ENCODE peak calls at places on chromosomes 12 and 14, in seven cellular contexts. U, X, A, O, B, Q and V are unnamed samples.

GRCh38 chr14:84006643-84007137 is 1523.3 kb upstream of the FLRT2 start:
- DNase-seq in U (no peak), X (no peak), A (no peak), O (peak), B (no peak), Q (peak), V (no peak)

GRCh38 chr14:60327447-60328331 is 78.7 kb downstream of the PPM1A start:
- DNase-seq in U (no peak), X (peak), A (no peak), O (peak), B (peak), Q (peak), V (no peak)

GRCh38 chr14:98957211-98958047 is 314.6 kb downstream of the BCL11B start:
- DNase-seq in U (no peak), X (peak), A (peak), O (no peak), B (peak), Q (peak), V (no peak)

GRCh38 chr14:91796622-91797347 is 64.9 kb upstream of the CATSPERB start:
- DNase-seq in U (no peak), X (no peak), A (no peak), O (no peak), B (peak), Q (no peak), V (no peak)

GRCh38 chr12:46177842-46178608 is 90.8 kb downstream of the SLC38A1 start:
- DNase-seq in U (no peak), X (no peak), A (no peak), O (no peak), B (no peak), Q (no peak), V (no peak)

GRCh38 chr12:31715283-31715825 is 13.5 kb downstream of the AMN1 start:
- DNase-seq in U (no peak), X (no peak), A (no peak), O (no peak), B (no peak), Q (peak), V (no peak)

GRCh38 chr12:24821691-24822090 is 127.2 kb downstream of the BCAT1 start:
- DNase-seq in U (no peak), X (no peak), A (no peak), O (no peak), B (peak), Q (peak), V (no peak)

GRCh38 chr14:102900631-102901571 is 21.6 kb upstream of the AMN start:
- DNase-seq in U (no peak), X (no peak), A (no peak), O (no peak), B (no peak), Q (no peak), V (no peak)

GRCh38 chr12:2373307-2373706 is 320.5 kb downstream of the CACNA1C start:
- DNase-seq in U (no peak), X (no peak), A (no peak), O (no peak), B (no peak), Q (no peak), V (no peak)
- TF ChIP-seq CTCF in U (no peak), X (no peak), A (no peak), O (no peak), B (no peak), Q (no peak), V (no peak)

DNA sequence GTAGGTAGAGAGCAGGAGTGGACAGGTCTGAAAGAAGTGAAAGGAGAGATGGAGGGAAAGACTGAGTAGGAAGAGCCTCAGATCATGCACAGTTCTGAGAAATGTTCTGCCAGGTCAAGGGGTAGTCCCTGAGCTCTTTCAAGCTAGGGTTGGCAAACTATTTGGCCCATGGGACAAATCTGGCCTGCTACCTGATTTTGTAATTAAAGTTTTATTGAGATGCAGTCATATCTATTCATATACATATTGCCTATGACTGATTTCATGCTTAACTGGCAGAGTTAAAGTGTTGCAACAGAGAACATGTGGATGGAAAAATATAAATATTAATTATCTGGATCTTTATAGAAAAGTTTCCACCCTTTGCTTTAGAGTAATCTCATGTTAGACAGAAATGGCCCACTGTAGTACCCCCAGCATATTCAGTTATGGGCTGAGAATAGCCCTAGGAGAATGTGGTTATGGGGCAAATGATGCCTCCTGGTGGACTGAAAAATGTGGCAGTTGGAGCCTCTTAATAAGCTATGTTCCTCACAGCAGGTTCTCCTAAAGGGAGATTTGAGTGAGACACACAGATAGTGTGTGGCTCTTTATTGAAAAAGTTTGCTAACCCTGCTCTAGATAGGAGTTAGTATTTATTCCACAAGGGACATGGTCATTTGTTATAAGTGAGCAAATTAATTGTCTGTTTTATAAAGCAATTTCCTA is 476.9 kb downstream of the LRIG3 start:
- DNase-seq in U (peak), X (no peak), A (no peak), O (peak), B (peak), Q (peak), V (no peak)
- TF ChIP-seq CTCF in U (peak), X (peak), A (peak), O (peak), B (peak), Q (peak), V (peak)

GRCh38 chr12:50175716-50176026 is 8.5 kb upstream of the CERS5 start:
- DNase-seq in U (no peak), X (no peak), A (no peak), O (no peak), B (no peak), Q (no peak), V (no peak)
- TF ChIP-seq CTCF in U (no peak), X (no peak), A (no peak), O (peak), B (no peak), Q (no peak), V (peak)

DNA sequence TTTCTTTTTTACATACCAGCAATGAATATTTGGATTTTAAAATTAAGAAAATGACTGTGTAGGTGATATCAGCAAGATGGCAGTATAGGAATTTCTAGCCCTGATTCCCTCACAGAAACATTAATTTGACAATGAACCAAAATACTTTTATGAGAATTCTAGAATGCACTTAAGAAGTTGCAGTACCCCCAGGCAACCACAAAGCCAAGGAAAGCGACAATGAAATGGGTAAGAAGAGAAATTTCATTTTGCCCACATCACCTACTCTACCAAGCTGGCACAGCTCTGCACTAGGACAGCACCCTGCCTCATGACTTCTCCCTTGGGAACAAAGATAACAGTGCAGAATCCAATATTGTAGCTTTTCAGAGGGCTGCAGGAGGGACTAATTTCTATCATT is 6.6 kb downstream of the OR9K2 start:
- DNase-seq in U (no peak), X (no peak), A (no peak), O (no peak), B (no peak), Q (no peak), V (no peak)
- TF ChIP-seq CTCF in U (no peak), X (no peak), A (no peak), O (no peak), B (peak), Q (peak), V (no peak)